ENCODE peak calls at places on chromosomes 13 and 19, in seven cellular contexts. U is mesenchymal stem cell; E is activated gamma-delta T cell treated with anti-CD3 and anti-CD28 coated beads, Interleukin-2, amount 50 U/mL, for 16 hours; S is mesendoderm; X is stimulated activated CD4-positive, alpha-beta T cell treated with anti-CD3 and anti-CD28 coated beads, Interleukin-2, amount 100 ng/mL, for 24 hours; R is psoas muscle; A is AG04449. J is an unnamed sample.
A peak's percentile ranks its signal among the peaks of the same experiment; 100 is the strongest.

GRCh38 chr13:104530741-104531140 is 1464.5 kb upstream of the SLC10A2 start:
- DNase-seq in U (no peak), E (no peak), S (no peak), X (no peak), R (no peak), A (no peak), J (no peak)

GRCh38 chr13:110108348-110109139 is 198.4 kb downstream of the COL4A1 start:
- DNase-seq in U (peak; percentile 87), E (no peak), S (peak; percentile 91), X (no peak), R (peak; percentile 86), A (no peak), J (peak; percentile 46)

GRCh38 chr13:46831588-46832194 is 34.7 kb upstream of the ESD start:
- DNase-seq in U (peak; percentile 68), E (no peak), S (peak; percentile 45), X (peak; percentile 37), R (no peak), A (no peak), J (peak; percentile 60)

GRCh38 chr19:33689886-33690285 is 68.1 kb downstream of the CHST8 start:
- DNase-seq in U (no peak), E (no peak), S (no peak), X (no peak), R (no peak), A (no peak), J (no peak)

GRCh38 chr19:44753619-44753931 is 5.1 kb downstream of the BCL3 start:
- DNase-seq in U (no peak), E (no peak), S (no peak), X (no peak), R (no peak), A (no peak), J (no peak)

GRCh38 chr19:28497137-28497536 is 715.8 kb downstream of the UQCRFS1 start:
- DNase-seq in U (no peak), E (no peak), S (no peak), X (no peak), R (no peak), A (no peak), J (no peak)

GRCh38 chr13:109816112-109816978 is 30.0 kb upstream of the IRS2 start:
- DNase-seq in U (no peak), E (no peak), S (no peak), X (no peak), R (no peak), A (no peak), J (no peak)

GRCh38 chr19:46326608-46327007 is 20.3 kb upstream of the PPP5C start:
- DNase-seq in U (no peak), E (no peak), S (no peak), X (no peak), R (no peak), A (no peak), J (no peak)

GRCh38 chr19:925912-926594 is at the start of gene ARID3A:
- DNase-seq in U (no peak), E (no peak), S (no peak), X (no peak), R (peak; percentile 83), A (no peak), J (no peak)

GRCh38 chr13:49731766-49732165 is 40.5 kb upstream of the EBPL start:
- DNase-seq in U (peak; percentile 82), E (no peak), S (no peak), X (no peak), R (no peak), A (peak; percentile 46), J (peak; percentile 26)

GRCh38 chr19:1069009-1069779 is 2.2 kb downstream of the ARHGAP45 start:
- DNase-seq in U (no peak), E (no peak), S (no peak), X (peak; percentile 66), R (peak; percentile 83), A (no peak), J (peak; percentile 29)

GRCh38 chr13:88345171-88345847 is 674.1 kb downstream of the SLITRK5 start:
- DNase-seq in U (no peak), E (no peak), S (no peak), X (no peak), R (peak; percentile 29), A (no peak), J (no peak)

GRCh38 chr19:8592231-8593009 is 15.2 kb upstream of the MYO1F start:
- DNase-seq in U (peak; percentile 94), E (peak; percentile 89), S (peak; percentile 99), X (peak; percentile 94), R (peak; percentile 95), A (peak; percentile 61), J (peak; percentile 86)

GRCh38 chr13:26320766-26321165 is 66.8 kb downstream of the CDK8 start:
- DNase-seq in U (no peak), E (no peak), S (no peak), X (no peak), R (no peak), A (no peak), J (no peak)

GRCh38 chr19:28185646-28186045 is 1027.3 kb downstream of the UQCRFS1 start:
- DNase-seq in U (no peak), E (no peak), S (peak; percentile 36), X (no peak), R (no peak), A (no peak), J (no peak)

GRCh38 chr13:76792680-76793334 is 93.4 kb downstream of the KCTD12 start:
- DNase-seq in U (peak; percentile 63), E (no peak), S (no peak), X (no peak), R (no peak), A (peak; percentile 1), J (peak; percentile 49)

GRCh38 chr13:79799466-79799865 is 318.5 kb downstream of the NDFIP2 start:
- DNase-seq in U (no peak), E (no peak), S (no peak), X (no peak), R (no peak), A (no peak), J (no peak)

GRCh38 chr13:90890435-90890834 is 457.1 kb upstream of the MIR17HG start:
- DNase-seq in U (no peak), E (no peak), S (no peak), X (no peak), R (no peak), A (no peak), J (no peak)

J was measured in endothelial cell of umbilical vein.